ENCODE peak calls at places on chromosomes 3 and 15, in four cellular contexts. One of them, this sample, is unnamed.

GRCh38 chr3:127252446-127252845 is 35.4 kb downstream of the PRR20G start:
- DNase-seq in natural killer cell: no peak
- DNase-seq in fibroblast of pulmonary artery: no peak
- DNase-seq in cardiac muscle cell: no peak
- DNase-seq in this sample: no peak

GRCh38 chr3:158261371-158261991 is 151.6 kb downstream of the RSRC1 start:
- DNase-seq in natural killer cell: no peak
- DNase-seq in fibroblast of pulmonary artery: peak; percentile 21
- DNase-seq in cardiac muscle cell: no peak
- DNase-seq in this sample: no peak

GRCh38 chr3:134795776-134796312 is 784 bp downstream of the EPHB1 start:
- DNase-seq in natural killer cell: no peak
- DNase-seq in fibroblast of pulmonary artery: peak; percentile 11
- DNase-seq in cardiac muscle cell: peak; percentile 35
- DNase-seq in this sample: no peak

GRCh38 chr3:165617134-165617533 is 220.1 kb downstream of the BCHE start:
- DNase-seq in natural killer cell: no peak
- DNase-seq in fibroblast of pulmonary artery: no peak
- DNase-seq in cardiac muscle cell: no peak
- DNase-seq in this sample: no peak

GRCh38 chr3:69716119-69716518 is 23.1 kb upstream of the MITF start:
- DNase-seq in natural killer cell: no peak
- DNase-seq in fibroblast of pulmonary artery: no peak
- DNase-seq in cardiac muscle cell: no peak
- DNase-seq in this sample: no peak

GRCh38 chr15:90063733-90064247 is 38.5 kb downstream of the IDH2 start:
- DNase-seq in natural killer cell: no peak
- DNase-seq in fibroblast of pulmonary artery: no peak
- DNase-seq in cardiac muscle cell: no peak
- DNase-seq in this sample: peak; percentile 41

GRCh38 chr3:81452406-81452805 is 309.0 kb downstream of the GBE1 start:
- DNase-seq in natural killer cell: no peak
- DNase-seq in fibroblast of pulmonary artery: no peak
- DNase-seq in cardiac muscle cell: no peak
- DNase-seq in this sample: no peak

GRCh38 chr15:45637552-45638033 is 2.8 kb downstream of the SQOR start:
- DNase-seq in natural killer cell: peak; percentile 26
- DNase-seq in fibroblast of pulmonary artery: peak; percentile 97
- DNase-seq in cardiac muscle cell: no peak
- DNase-seq in this sample: peak; percentile 90

GRCh38 chr15:60704129-60704528 is 225.2 kb upstream of the ICE2 start:
- DNase-seq in natural killer cell: no peak
- DNase-seq in fibroblast of pulmonary artery: no peak
- DNase-seq in cardiac muscle cell: no peak
- DNase-seq in this sample: no peak

GRCh38 chr3:187808466-187809291 is 63.4 kb upstream of the BCL6 start:
- DNase-seq in natural killer cell: no peak
- DNase-seq in fibroblast of pulmonary artery: no peak
- DNase-seq in cardiac muscle cell: no peak
- DNase-seq in this sample: no peak

GRCh38 chr15:73927476-73928240 is 1.4 kb downstream of the LOXL1 start:
- DNase-seq in natural killer cell: peak; percentile 52
- DNase-seq in fibroblast of pulmonary artery: peak; percentile 46
- DNase-seq in cardiac muscle cell: peak; percentile 82
- DNase-seq in this sample: peak; percentile 19

GRCh38 chr15:29044506-29044905 is 158.7 kb downstream of the APBA2 start:
- DNase-seq in natural killer cell: no peak
- DNase-seq in fibroblast of pulmonary artery: no peak
- DNase-seq in cardiac muscle cell: no peak
- DNase-seq in this sample: no peak

GRCh38 chr3:97360804-97361203 is 403.8 kb upstream of the ARL6 start:
- DNase-seq in natural killer cell: no peak
- DNase-seq in fibroblast of pulmonary artery: no peak
- DNase-seq in cardiac muscle cell: no peak
- DNase-seq in this sample: no peak

GRCh38 chr15:80309769-80310384 is 57.9 kb upstream of the CTXND1 start:
- DNase-seq in natural killer cell: no peak
- DNase-seq in fibroblast of pulmonary artery: peak; percentile 48
- DNase-seq in cardiac muscle cell: peak; percentile 55
- DNase-seq in this sample: no peak

GRCh38 chr15:80310776-80311175 is 58.8 kb upstream of the CTXND1 start:
- DNase-seq in natural killer cell: no peak
- DNase-seq in fibroblast of pulmonary artery: no peak
- DNase-seq in cardiac muscle cell: no peak
- DNase-seq in this sample: no peak

GRCh38 chr15:80308002-80308401 is 56.0 kb upstream of the CTXND1 start:
- DNase-seq in natural killer cell: no peak
- DNase-seq in fibroblast of pulmonary artery: no peak
- DNase-seq in cardiac muscle cell: no peak
- DNase-seq in this sample: no peak
- TF ChIP-seq CTCF in natural killer cell: no peak
- TF ChIP-seq CTCF in fibroblast of pulmonary artery: no peak
- TF ChIP-seq CTCF in cardiac muscle cell: no peak
- TF ChIP-seq CTCF in this sample: peak; percentile 1

GRCh38 chr3:17686613-17687012 is 55.8 kb downstream of the TBC1D5 start:
- DNase-seq in natural killer cell: no peak
- DNase-seq in fibroblast of pulmonary artery: peak; percentile 46
- DNase-seq in cardiac muscle cell: peak; percentile 10
- DNase-seq in this sample: peak; percentile 10
- TF ChIP-seq CTCF in natural killer cell: no peak
- TF ChIP-seq CTCF in fibroblast of pulmonary artery: peak; percentile 34
- TF ChIP-seq CTCF in cardiac muscle cell: peak; percentile 20
- TF ChIP-seq CTCF in this sample: no peak

DNA sequence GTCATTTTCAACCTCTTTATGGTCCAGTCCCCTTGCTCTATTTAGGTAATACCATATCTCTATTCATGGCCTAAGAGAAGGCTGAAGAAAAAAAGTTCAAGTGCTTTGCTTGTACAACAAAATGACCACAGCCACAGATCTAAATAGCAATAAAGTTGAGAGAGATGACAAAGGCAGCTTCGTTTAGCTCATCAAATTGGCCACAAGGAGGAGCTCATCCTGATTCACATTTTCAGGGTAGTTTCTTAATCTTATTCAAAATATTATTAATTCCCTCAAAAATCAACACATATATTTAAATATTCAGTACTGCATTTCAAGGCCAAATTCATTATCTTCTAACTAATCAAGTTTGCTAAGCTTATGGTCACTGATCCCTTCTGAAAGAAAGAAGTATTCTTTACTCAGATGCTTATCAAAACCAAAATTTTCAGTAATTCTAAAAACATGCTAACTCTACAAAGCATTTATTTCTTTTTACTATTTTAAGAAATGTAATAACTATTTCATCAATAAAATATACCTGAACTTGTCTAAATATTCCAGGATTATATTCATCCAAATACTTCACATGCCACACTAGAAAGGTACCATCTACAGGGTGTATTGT is 85.5 kb downstream of the DMXL2 start:
- DNase-seq in natural killer cell: no peak
- DNase-seq in fibroblast of pulmonary artery: peak; percentile 59
- DNase-seq in cardiac muscle cell: peak; percentile 17
- DNase-seq in this sample: peak; percentile 28
- TF ChIP-seq CTCF in natural killer cell: peak; percentile 22
- TF ChIP-seq CTCF in fibroblast of pulmonary artery: peak; percentile 82
- TF ChIP-seq CTCF in cardiac muscle cell: peak; percentile 73
- TF ChIP-seq CTCF in this sample: peak; percentile 61

GRCh38 chr15:63502843-63503738 is 1.3 kb upstream of the USP3 start:
- DNase-seq in natural killer cell: peak; percentile 78
- DNase-seq in fibroblast of pulmonary artery: peak; percentile 98
- DNase-seq in cardiac muscle cell: peak; percentile 40
- DNase-seq in this sample: peak; percentile 98

GRCh38 chr15:63503739-63504246 is 600 bp upstream of the USP3 start:
- DNase-seq in natural killer cell: peak; percentile 83
- DNase-seq in fibroblast of pulmonary artery: peak; percentile 90
- DNase-seq in cardiac muscle cell: peak; percentile 48
- DNase-seq in this sample: peak; percentile 91

GRCh38 chr15:63504979-63505841 is 817 bp downstream of the USP3 start:
- DNase-seq in natural killer cell: peak; percentile 50
- DNase-seq in fibroblast of pulmonary artery: peak; percentile 57
- DNase-seq in cardiac muscle cell: peak; percentile 64
- DNase-seq in this sample: peak; percentile 83

GRCh38 chr15:63505842-63506222 is 1.4 kb downstream of the USP3 start:
- DNase-seq in natural killer cell: no peak
- DNase-seq in fibroblast of pulmonary artery: no peak
- DNase-seq in cardiac muscle cell: no peak
- DNase-seq in this sample: no peak

GRCh38 chr15:63504247-63504978 is at the start of gene USP3:
- DNase-seq in natural killer cell: peak; percentile 93
- DNase-seq in fibroblast of pulmonary artery: peak; percentile 97
- DNase-seq in cardiac muscle cell: peak; percentile 95
- DNase-seq in this sample: peak; percentile 98
- TF ChIP-seq CTCF in natural killer cell: peak; percentile 40
- TF ChIP-seq CTCF in fibroblast of pulmonary artery: no peak
- TF ChIP-seq CTCF in cardiac muscle cell: no peak
- TF ChIP-seq CTCF in this sample: peak; percentile 21

GRCh38 chr15:35206060-35206675 is 121.1 kb upstream of the NANOGP8 start:
- DNase-seq in natural killer cell: no peak
- DNase-seq in fibroblast of pulmonary artery: peak; percentile 21
- DNase-seq in cardiac muscle cell: no peak
- DNase-seq in this sample: peak; percentile 41
- TF ChIP-seq CTCF in natural killer cell: no peak
- TF ChIP-seq CTCF in fibroblast of pulmonary artery: peak; percentile 55
- TF ChIP-seq CTCF in cardiac muscle cell: peak; percentile 42
- TF ChIP-seq CTCF in this sample: peak; percentile 44

This sample was measured in GM12865.